ENCODE peak calls at places on chromosomes 2 and 18, in seven cellular contexts. G is heart left ventricle, H is K562, Y is breast epithelium, K is A673, V is fibroblast of lung, Z is tibial nerve. S is an unnamed sample.

GRCh38 chr2:121128741-121129659 is 156.0 kb downstream of the TFCP2L1 start:
- DNase-seq in G (no peak), H (peak), Y (no peak), K (peak), V (peak), Z (peak), S (no peak)

GRCh38 chr2:23445450-23445868 is 60.5 kb downstream of the KLHL29 start:
- DNase-seq in G (no peak), H (no peak), Y (no peak), K (no peak), V (peak), Z (no peak), S (no peak)

GRCh38 chr18:58584219-58585127 is 44.4 kb downstream of the ALPK2 start:
- DNase-seq in G (no peak), H (no peak), Y (no peak), K (peak), V (peak), Z (no peak), S (no peak)

GRCh38 chr2:167787021-167787420 is 460.4 kb downstream of the STK39 start:
- DNase-seq in G (no peak), H (no peak), Y (no peak), K (no peak), V (no peak), Z (no peak), S (no peak)

GRCh38 chr2:27884546-27884945 is 5.6 kb downstream of the RBKS start:
- DNase-seq in G (no peak), H (no peak), Y (no peak), K (peak), V (no peak), Z (no peak), S (no peak)

GRCh38 chr2:158894078-158894477 is 74.4 kb upstream of the TANC1 start:
- DNase-seq in G (no peak), H (no peak), Y (no peak), K (no peak), V (no peak), Z (no peak), S (no peak)

GRCh38 chr18:56672981-56673380 is 21.8 kb downstream of the WDR7 start:
- DNase-seq in G (no peak), H (no peak), Y (no peak), K (no peak), V (no peak), Z (no peak), S (no peak)

GRCh38 chr18:46518438-46518837 is 138.6 kb downstream of the LOXHD1 start:
- DNase-seq in G (peak), H (no peak), Y (no peak), K (no peak), V (no peak), Z (no peak), S (no peak)

GRCh38 chr2:205017381-205017780 is 472.1 kb downstream of the PARD3B start:
- DNase-seq in G (no peak), H (no peak), Y (no peak), K (no peak), V (no peak), Z (no peak), S (no peak)

GRCh38 chr2:128416366-128416765 is 97.7 kb upstream of the HS6ST1 start:
- DNase-seq in G (no peak), H (no peak), Y (no peak), K (no peak), V (no peak), Z (no peak), S (no peak)

GRCh38 chr2:39513641-39514094 is 76.6 kb upstream of the MAP4K3 start:
- DNase-seq in G (peak), H (peak), Y (no peak), K (peak), V (peak), Z (peak), S (peak)

GRCh38 chr18:63511285-63511684 is 30.9 kb upstream of the SERPINB12 start:
- DNase-seq in G (no peak), H (no peak), Y (no peak), K (peak), V (peak), Z (peak), S (no peak)

GRCh38 chr2:240786871-240787311 is 33.1 kb downstream of the KIF1A start:
- DNase-seq in G (peak), H (no peak), Y (no peak), K (no peak), V (no peak), Z (no peak), S (peak)

GRCh38 chr2:70525032-70525431 is 28.6 kb downstream of the TGFA start:
- DNase-seq in G (no peak), H (no peak), Y (no peak), K (no peak), V (no peak), Z (no peak), S (no peak)

GRCh38 chr2:105397025-105397722 is 1.7 kb downstream of the FHL2 start:
- DNase-seq in G (peak), H (peak), Y (no peak), K (no peak), V (no peak), Z (no peak), S (no peak)

GRCh38 chr2:86017901-86018896 is 87.5 kb downstream of the POLR1A start:
- DNase-seq in G (peak), H (no peak), Y (peak), K (no peak), V (no peak), Z (no peak), S (no peak)

GRCh38 chr2:105643405-105644173 is 101.1 kb upstream of the NCK2 start:
- DNase-seq in G (no peak), H (no peak), Y (no peak), K (no peak), V (no peak), Z (no peak), S (no peak)

GRCh38 chr2:7510353-7510752 is 593.1 kb downstream of the RNF144A start:
- DNase-seq in G (no peak), H (no peak), Y (no peak), K (peak), V (no peak), Z (no peak), S (no peak)

GRCh38 chr2:230318190-230319121 is 8.5 kb upstream of the SP140L start:
- DNase-seq in G (no peak), H (no peak), Y (no peak), K (no peak), V (no peak), Z (no peak), S (no peak)

GRCh38 chr2:63058742-63059433 is 8.3 kb downstream of the OTX1 start:
- DNase-seq in G (peak), H (no peak), Y (no peak), K (no peak), V (no peak), Z (no peak), S (no peak)

GRCh38 chr18:39841133-39842041 is 2113.6 kb upstream of the PIK3C3 start:
- DNase-seq in G (peak), H (no peak), Y (peak), K (peak), V (peak), Z (peak), S (peak)

GRCh38 chr18:71209944-71210343 is 921.1 kb downstream of the SOCS6 start:
- DNase-seq in G (no peak), H (no peak), Y (no peak), K (peak), V (peak), Z (no peak), S (no peak)

GRCh38 chr18:23673725-23674124 is 11.0 kb upstream of the ANKRD29 start:
- DNase-seq in G (no peak), H (no peak), Y (no peak), K (no peak), V (no peak), Z (no peak), S (no peak)

GRCh38 chr2:118124293-118124891 is 36.1 kb downstream of the INSIG2 start:
- DNase-seq in G (no peak), H (no peak), Y (no peak), K (no peak), V (no peak), Z (no peak), S (no peak)
- H3K27ac ChIP-seq in G (no peak), H (no peak), Y (peak), K (no peak), V (peak), Z (peak), S (no peak)

GRCh38 chr2:12557688-12558087 is 159.0 kb upstream of the TRIB2 start:
- DNase-seq in G (no peak), H (no peak), Y (no peak), K (no peak), V (no peak), Z (no peak), S (no peak)

GRCh38 chr2:12556762-12557161 is 160.0 kb upstream of the TRIB2 start:
- DNase-seq in G (no peak), H (no peak), Y (no peak), K (no peak), V (peak), Z (no peak), S (no peak)

GRCh38 chr2:12555012-12555645 is 161.6 kb upstream of the TRIB2 start:
- DNase-seq in G (no peak), H (peak), Y (no peak), K (peak), V (peak), Z (no peak), S (no peak)

GRCh38 chr2:12552092-12552491 is 164.6 kb upstream of the TRIB2 start:
- DNase-seq in G (no peak), H (no peak), Y (no peak), K (no peak), V (no peak), Z (no peak), S (no peak)

DNA sequence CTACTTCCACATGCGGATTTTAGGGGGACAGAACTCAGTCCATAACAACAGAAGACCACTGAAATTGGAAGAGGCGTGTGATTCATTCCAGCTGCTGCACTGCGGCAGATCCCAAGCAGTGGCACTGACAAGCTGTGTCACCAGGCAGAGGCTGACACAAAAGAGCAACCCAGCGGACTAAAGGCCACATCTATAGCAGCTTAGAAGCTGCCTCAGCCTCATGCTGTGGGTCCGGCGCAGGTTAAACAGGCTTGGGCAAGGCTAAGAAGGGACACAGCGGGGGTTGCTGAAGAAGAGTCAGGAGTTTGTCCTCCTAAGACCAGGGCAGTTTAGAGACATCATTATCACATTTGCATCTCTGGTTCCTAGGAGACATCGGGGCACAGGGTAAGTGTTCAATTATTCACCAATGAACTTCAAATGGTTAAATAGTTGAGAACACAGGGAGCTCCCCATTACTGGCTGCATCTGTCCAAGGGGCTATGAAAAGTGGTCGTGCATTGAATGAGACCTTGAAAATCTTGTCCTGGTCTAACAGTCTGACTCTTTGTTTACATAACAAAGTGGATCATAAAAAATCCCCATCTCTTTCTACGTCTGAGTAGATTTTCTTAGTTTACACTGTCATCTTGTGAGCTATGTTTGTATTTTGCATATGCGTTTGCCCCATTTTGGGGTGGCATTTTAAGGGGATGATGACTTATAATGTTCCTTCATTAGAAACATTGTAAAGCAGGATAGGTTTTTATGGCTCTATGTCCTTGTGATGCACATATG is 162.3 kb upstream of the TRIB2 start:
- DNase-seq in G (no peak), H (no peak), Y (no peak), K (peak), V (no peak), Z (no peak), S (no peak)
- H3K4me3 ChIP-seq in G (no peak), H (no peak), Y (no peak), K (no peak), V (no peak), Z (no peak), S (no peak)

GRCh38 chr2:55167630-55167967 is 64.5 kb downstream of the CLHC1 start:
- DNase-seq in G (no peak), H (no peak), Y (no peak), K (no peak), V (peak), Z (no peak), S (no peak)
- H3K27ac ChIP-seq in G (peak), H (no peak), Y (peak), K (peak), V (no peak), Z (peak), S (peak)

DNA sequence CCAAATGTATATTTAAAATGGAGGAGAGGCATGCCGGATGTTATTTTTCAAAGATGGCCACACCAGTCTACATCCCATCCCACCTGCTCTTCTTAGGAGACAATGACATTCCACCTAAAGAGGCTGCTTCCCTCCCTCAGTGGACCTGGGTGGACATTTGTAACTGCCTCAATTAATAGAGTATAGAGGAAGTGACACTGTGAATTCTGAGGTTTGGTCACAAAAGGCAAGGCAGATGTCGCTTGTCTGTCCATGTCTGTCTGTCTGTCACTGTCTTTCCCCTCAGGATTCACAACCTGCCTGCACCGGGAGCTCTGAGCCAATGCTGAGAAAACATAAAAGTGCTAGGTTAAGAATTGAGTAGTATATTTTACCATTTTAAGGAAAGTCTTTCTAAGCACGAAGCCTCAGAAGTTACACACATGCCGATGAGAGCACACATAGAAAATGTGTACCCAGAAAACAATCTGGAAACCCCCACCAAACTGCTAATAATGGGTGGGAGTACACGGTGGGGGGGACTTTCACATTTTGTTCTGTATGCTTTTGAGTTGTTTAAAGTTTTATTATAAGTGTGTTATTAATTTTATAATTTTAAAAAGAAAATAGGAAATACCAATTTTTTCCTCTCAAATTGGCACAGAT is 21.0 kb downstream of the MIB1 start:
- DNase-seq in G (no peak), H (no peak), Y (no peak), K (no peak), V (no peak), Z (no peak), S (no peak)
- H3K4me3 ChIP-seq in G (no peak), H (no peak), Y (no peak), K (no peak), V (no peak), Z (no peak), S (no peak)

DNA sequence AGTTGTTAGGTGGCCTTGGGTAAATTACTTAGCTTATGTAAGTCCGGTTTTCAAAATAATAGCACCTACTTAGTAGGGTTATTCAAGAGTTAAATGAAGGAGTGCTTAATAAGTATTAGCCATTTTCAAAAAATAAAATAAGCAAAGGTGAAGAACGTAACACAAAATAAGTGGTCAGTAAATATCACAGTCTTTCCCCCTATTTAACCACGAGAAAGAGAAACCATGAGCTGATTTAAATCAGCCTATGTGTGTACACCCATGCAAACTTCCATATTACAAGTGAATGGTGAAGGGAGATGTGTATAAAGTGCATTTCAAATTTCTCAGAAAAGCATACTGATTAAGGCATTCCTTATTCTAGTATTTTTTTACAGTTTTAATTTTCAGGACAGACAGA is 2.2 kb downstream of the WIPF1 start:
- DNase-seq in G (no peak), H (no peak), Y (no peak), K (no peak), V (no peak), Z (no peak), S (no peak)
- H3K27ac ChIP-seq in G (peak), H (no peak), Y (peak), K (no peak), V (no peak), Z (peak), S (peak)

S was measured in dorsolateral prefrontal cortex.